ENCODE peak calls at places on chromosomes 3 and 15, in four cellular contexts. L, M, X and J are unnamed samples.

GRCh38 chr15:34754674-34755418 is at the start of gene GJD2:
- DNase-seq in M (no peak), X (no peak), L (no peak), J (no peak)

GRCh38 chr3:156175570-156175969 is 55.2 kb downstream of the KCNAB1 start:
- DNase-seq in M (no peak), X (peak), L (no peak), J (no peak)

GRCh38 chr15:48040166-48040817 is 80.5 kb upstream of the SLC24A5 start:
- DNase-seq in L (no peak), X (peak), M (no peak), J (no peak)

GRCh38 chr3:128775906-128776542 is 50.0 kb downstream of the RAB7A start:
- DNase-seq in L (no peak), X (no peak), M (no peak), J (no peak)

GRCh38 chr3:30760040-30760439 is 134.4 kb downstream of the GADL1 start:
- DNase-seq in M (no peak), L (no peak), X (peak), J (no peak)

GRCh38 chr3:150623945-150624344 is 20.8 kb downstream of the SELENOT start:
- DNase-seq in M (no peak), L (no peak), X (peak), J (no peak)

GRCh38 chr3:52286777-52287110 is 884 bp upstream of the GLYCTK start:
- DNase-seq in M (no peak), L (peak), X (no peak), J (no peak)

GRCh38 chr3:184359610-184360009 is 1.8 kb downstream of the CLCN2 start:
- DNase-seq in X (no peak), L (no peak), M (no peak), J (no peak)

GRCh38 chr3:197997936-197998335 is 37.9 kb downstream of the LMLN start:
- DNase-seq in L (no peak), X (no peak), M (no peak), J (no peak)

GRCh38 chr3:62049033-62049432 is 324.3 kb downstream of the FEZF2 start:
- DNase-seq in L (no peak), X (peak), M (no peak), J (no peak)

GRCh38 chr3:63607716-63608115 is 44.8 kb upstream of the SNTN start:
- DNase-seq in M (no peak), X (no peak), L (no peak), J (no peak)

GRCh38 chr3:17142516-17142915 is 257.8 kb downstream of the PLCL2 start:
- DNase-seq in L (no peak), X (no peak), M (no peak), J (no peak)

GRCh38 chr3:136042608-136043221 is 77.2 kb downstream of the PPP2R3A start:
- DNase-seq in L (no peak), M (no peak), X (peak), J (no peak)

GRCh38 chr3:45795882-45796765 is at the start of gene SLC6A20:
- DNase-seq in M (no peak), L (peak), X (no peak), J (peak)

GRCh38 chr3:61158152-61158551 is 93.1 kb downstream of the FHIT start:
- DNase-seq in L (no peak), M (no peak), X (no peak), J (no peak)

GRCh38 chr15:52765779-52766178 is 24.4 kb downstream of the ONECUT1 start:
- DNase-seq in X (peak), M (no peak), L (no peak), J (no peak)
- TF ChIP-seq CTCF in X (peak), M (no peak), L (no peak), J (peak)

GRCh38 chr15:74958320-74958907 is 1.8 kb upstream of the RPP25 start:
- DNase-seq in X (no peak), M (peak), L (peak), J (no peak)
- TF ChIP-seq CTCF in X (no peak), M (no peak), L (peak), J (peak)

DNA sequence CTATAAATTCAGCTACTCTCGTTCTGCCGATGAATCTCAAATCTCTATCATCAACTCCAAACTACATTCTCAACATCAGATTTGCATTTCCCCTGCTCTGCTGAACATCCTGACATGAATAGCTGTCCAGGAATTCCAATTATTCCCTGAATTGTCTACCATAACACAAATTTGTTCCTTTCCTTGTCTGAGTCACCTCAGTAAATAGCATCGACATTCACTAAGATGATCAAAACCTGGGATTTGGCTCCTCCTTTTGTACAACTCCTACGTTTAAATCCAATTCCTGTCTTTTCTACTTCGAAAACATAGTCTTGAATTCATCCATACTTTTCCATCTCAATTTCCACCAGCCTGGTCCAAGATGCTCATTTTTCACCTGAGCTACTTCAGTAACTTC is 107.0 kb downstream of the GREM1 start:
- DNase-seq in L (no peak), X (peak), M (no peak), J (no peak)
- TF ChIP-seq CTCF in L (no peak), X (peak), M (no peak), J (no peak)

GRCh38 chr3:188283347-188283746 is 129.4 kb downstream of the LPP start:
- DNase-seq in M (peak), X (peak), L (no peak), J (no peak)
- TF ChIP-seq CTCF in M (no peak), X (no peak), L (peak), J (no peak)

GRCh38 chr3:122307987-122308386 is 17.1 kb upstream of the CSTA start:
- DNase-seq in X (no peak), M (no peak), L (no peak), J (no peak)

GRCh38 chr3:122306622-122306953 is 18.5 kb upstream of the CSTA start:
- DNase-seq in M (no peak), L (no peak), X (no peak), J (no peak)

GRCh38 chr3:122310361-122310760 is 14.7 kb upstream of the CSTA start:
- DNase-seq in L (no peak), M (no peak), X (no peak), J (no peak)

GRCh38 chr3:122307288-122307687 is 17.8 kb upstream of the CSTA start:
- DNase-seq in M (no peak), X (no peak), L (no peak), J (no peak)

GRCh38 chr3:122305818-122306621 is 19.0 kb upstream of the CSTA start:
- DNase-seq in M (no peak), L (no peak), X (no peak), J (no peak)
- TF ChIP-seq CTCF in M (no peak), L (no peak), X (no peak), J (no peak)

GRCh38 chr3:152471814-152472605 is 203.3 kb downstream of the MBNL1 start:
- DNase-seq in X (peak), M (peak), L (no peak), J (no peak)
- TF ChIP-seq CTCF in X (peak), M (peak), L (peak), J (peak)

GRCh38 chr3:13138566-13139145 is 65.4 kb upstream of the IQSEC1 start:
- DNase-seq in M (no peak), X (no peak), L (peak), J (peak)

GRCh38 chr3:13141991-13142412 is 68.8 kb upstream of the IQSEC1 start:
- DNase-seq in X (peak), L (peak), M (no peak), J (peak)

GRCh38 chr3:13139471-13140065 is 66.3 kb upstream of the IQSEC1 start:
- DNase-seq in X (no peak), L (peak), M (no peak), J (peak)

GRCh38 chr3:13141183-13141582 is 68.0 kb upstream of the IQSEC1 start:
- DNase-seq in L (peak), M (no peak), X (no peak), J (peak)

DNA sequence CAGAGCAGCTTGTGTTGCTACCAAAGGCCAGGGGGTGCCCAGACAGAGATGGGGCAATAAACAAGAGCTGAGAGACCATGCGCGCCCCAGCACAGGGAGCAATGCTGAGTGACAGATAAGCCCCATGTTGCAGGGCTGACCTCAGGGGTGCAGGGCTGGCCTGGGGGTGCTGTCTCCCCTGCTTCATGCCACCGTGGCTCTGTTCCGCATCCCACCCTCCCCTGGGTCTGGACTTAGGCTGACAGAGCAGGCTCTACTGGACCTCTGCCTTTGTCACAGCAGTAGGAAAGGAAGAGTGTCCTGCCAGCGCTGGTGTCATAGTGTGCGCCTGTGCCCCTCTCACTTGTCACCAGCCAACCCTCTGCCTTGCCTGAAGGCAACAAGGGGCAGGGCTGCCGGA is 67.4 kb upstream of the IQSEC1 start:
- DNase-seq in X (no peak), M (no peak), L (peak), J (peak)
- TF ChIP-seq CTCF in X (no peak), M (no peak), L (no peak), J (no peak)

DNA sequence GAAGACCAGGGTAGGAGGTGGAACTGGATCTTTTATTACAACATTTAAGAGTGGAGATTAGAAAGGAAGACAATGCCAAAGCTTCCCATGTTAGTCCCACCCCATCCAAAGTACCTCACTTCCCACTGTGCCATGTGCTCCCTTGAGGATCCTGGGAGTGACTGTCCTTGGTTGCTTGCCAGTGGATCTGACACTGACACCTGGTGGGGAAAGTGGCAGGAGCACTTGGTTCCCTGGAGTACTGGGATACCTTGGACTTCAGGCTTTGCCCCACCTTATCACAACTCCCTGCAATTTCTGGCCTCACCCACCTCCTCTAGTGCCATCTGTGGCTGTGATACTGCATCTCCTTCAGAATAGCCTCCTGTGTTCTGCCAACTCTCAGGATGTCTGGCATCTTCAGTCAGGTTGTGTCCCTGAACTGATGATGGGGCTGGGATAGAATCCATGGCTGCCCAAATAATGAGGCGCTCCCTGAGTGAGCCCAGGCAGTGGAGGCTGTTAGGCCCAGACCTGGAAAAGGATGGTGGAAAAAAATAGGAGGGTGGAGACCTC is 1.3 kb downstream of the ELL3 start:
- DNase-seq in X (peak), M (peak), L (peak), J (no peak)
- TF ChIP-seq CTCF in X (peak), M (no peak), L (peak), J (peak)